ENCODE peak calls at places on chromosomes 13 and 19, in seven cellular contexts. L is right lobe of liver, N is A549, P is astrocyte of the cerebellum, V is AG10803, Y is GM12865, C is stomach. Z is an unnamed sample.

GRCh38 chr13:101007245-101007644 is 332.6 kb upstream of the TMTC4 start:
- DNase-seq in L (no peak), N (no peak), P (no peak), V (no peak), Y (no peak), C (no peak), Z (no peak)

GRCh38 chr13:97030705-97031452 is 36.6 kb upstream of the OXGR1 start:
- DNase-seq in L (no peak), N (peak), P (peak), V (peak), Y (peak), C (no peak), Z (no peak)

GRCh38 chr13:43397110-43397509 is 373.7 kb downstream of the DNAJC15 start:
- DNase-seq in L (no peak), N (no peak), P (peak), V (peak), Y (no peak), C (no peak), Z (peak)

GRCh38 chr13:109647046-109647445 is 139.3 kb downstream of the IRS2 start:
- DNase-seq in L (no peak), N (no peak), P (no peak), V (peak), Y (no peak), C (no peak), Z (no peak)

GRCh38 chr13:30364876-30365275 is 57.4 kb upstream of the UBE2L5 start:
- DNase-seq in L (no peak), N (no peak), P (no peak), V (peak), Y (no peak), C (no peak), Z (no peak)

GRCh38 chr13:67231481-67231940 is 1.4 kb upstream of the PCDH9 start:
- DNase-seq in L (no peak), N (no peak), P (no peak), V (no peak), Y (no peak), C (no peak), Z (no peak)

GRCh38 chr13:53490732-53491131 is 462.1 kb downstream of the OLFM4 start:
- DNase-seq in L (no peak), N (no peak), P (no peak), V (no peak), Y (no peak), C (no peak), Z (no peak)

GRCh38 chr19:7729211-7729610 is 2.7 kb downstream of the CLEC4G start:
- DNase-seq in L (peak), N (no peak), P (no peak), V (no peak), Y (no peak), C (no peak), Z (no peak)

DNA sequence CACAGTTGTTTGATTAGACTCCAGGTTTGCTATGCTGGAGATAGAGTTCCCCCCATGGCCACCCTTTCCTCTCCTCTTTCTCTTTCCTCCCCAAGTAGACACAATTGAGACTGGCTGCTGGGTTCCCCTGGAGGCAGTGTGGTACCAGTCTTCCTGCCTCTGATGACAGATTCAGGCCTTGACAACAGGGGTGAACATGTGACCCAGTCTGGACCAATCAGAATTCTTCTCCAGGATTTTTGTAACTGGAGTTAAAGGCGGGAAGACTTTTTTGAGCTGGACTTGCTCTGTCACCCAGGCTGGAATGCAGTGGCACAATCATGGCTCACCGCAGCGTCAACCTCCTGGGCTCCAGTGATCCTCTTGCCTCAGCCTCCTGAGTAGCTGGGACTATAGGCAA is 48.7 kb downstream of the CCNE1 start:
- DNase-seq in L (peak), N (no peak), P (no peak), V (no peak), Y (peak), C (no peak), Z (no peak)
- TF ChIP-seq CTCF in L (no peak), N (no peak), P (no peak), V (no peak), Y (no peak), C (no peak), Z (no peak)

GRCh38 chr19:9073806-9074205 is 13.1 kb upstream of the OR1M1 start:
- DNase-seq in L (no peak), N (no peak), P (no peak), V (no peak), Y (no peak), C (no peak), Z (no peak)

GRCh38 chr19:9070066-9070465 is 16.8 kb upstream of the OR1M1 start:
- DNase-seq in L (no peak), N (no peak), P (no peak), V (no peak), Y (no peak), C (no peak), Z (no peak)

GRCh38 chr19:9078651-9079050 is 8.2 kb upstream of the OR1M1 start:
- DNase-seq in L (no peak), N (no peak), P (no peak), V (no peak), Y (no peak), C (no peak), Z (no peak)

GRCh38 chr19:9076886-9077285 is 10.0 kb upstream of the OR1M1 start:
- DNase-seq in L (no peak), N (no peak), P (no peak), V (no peak), Y (no peak), C (no peak), Z (no peak)

DNA sequence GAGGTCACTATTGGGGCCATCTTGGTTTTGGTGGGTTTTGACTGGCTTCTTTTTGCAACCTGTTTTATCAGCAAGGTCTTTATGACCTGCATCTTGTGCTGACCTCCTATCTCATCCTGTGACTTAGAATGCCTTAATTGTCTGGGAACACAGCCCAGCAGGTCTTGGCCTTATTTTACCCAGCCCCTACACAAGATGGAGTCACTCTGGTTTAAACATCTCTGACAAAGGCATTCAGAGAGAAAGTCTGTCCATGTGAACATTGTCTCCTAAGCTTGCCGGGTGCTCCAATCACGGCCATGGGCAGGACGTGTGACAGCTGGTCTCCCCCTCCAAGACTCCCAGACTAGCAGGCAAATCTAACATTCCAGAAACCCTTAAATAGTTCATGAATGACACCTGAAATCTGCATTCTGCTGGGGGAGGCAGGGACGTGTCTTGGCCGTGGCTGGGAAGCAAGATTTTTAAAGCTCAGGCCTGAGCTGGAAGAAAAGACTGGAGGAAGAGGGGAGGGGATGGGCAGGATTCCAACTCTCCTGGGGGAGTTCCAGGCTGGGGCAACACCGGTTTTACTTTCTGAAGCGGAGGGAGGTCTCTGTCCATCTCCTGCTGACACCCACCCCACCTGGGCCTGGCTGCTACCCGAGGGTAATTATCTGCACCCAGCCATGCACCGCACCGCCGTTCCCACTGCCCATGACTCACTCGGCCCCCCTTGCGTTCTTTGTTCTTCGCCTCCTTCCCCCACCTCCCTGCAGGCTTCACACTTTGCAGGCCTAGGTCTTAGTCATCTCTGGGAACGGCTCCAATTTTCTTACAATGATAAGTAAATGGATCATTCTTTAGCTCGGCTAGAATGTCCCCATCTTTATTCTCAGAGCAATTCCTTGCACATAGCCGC is 11.5 kb upstream of the OR1M1 start:
- DNase-seq in L (no peak), N (peak), P (peak), V (peak), Y (no peak), C (peak), Z (peak)
- H3K4me3 ChIP-seq in L (no peak), N (no peak), P (no peak), V (no peak), Y (no peak), C (no peak), Z (no peak)

GRCh38 chr19:42132030-42132628 is at the start of gene POU2F2:
- DNase-seq in L (peak), N (no peak), P (no peak), V (no peak), Y (peak), C (peak), Z (no peak)

GRCh38 chr19:42131149-42132029 is 857 bp downstream of the POU2F2 start:
- DNase-seq in L (no peak), N (no peak), P (no peak), V (no peak), Y (peak), C (no peak), Z (no peak)

GRCh38 chr19:42126565-42126964 is 5.7 kb downstream of the POU2F2 start:
- DNase-seq in L (no peak), N (no peak), P (no peak), V (no peak), Y (peak), C (no peak), Z (no peak)

GRCh38 chr19:42130254-42130573 is 2.0 kb downstream of the POU2F2 start:
- DNase-seq in L (no peak), N (no peak), P (no peak), V (no peak), Y (no peak), C (no peak), Z (no peak)

DNA sequence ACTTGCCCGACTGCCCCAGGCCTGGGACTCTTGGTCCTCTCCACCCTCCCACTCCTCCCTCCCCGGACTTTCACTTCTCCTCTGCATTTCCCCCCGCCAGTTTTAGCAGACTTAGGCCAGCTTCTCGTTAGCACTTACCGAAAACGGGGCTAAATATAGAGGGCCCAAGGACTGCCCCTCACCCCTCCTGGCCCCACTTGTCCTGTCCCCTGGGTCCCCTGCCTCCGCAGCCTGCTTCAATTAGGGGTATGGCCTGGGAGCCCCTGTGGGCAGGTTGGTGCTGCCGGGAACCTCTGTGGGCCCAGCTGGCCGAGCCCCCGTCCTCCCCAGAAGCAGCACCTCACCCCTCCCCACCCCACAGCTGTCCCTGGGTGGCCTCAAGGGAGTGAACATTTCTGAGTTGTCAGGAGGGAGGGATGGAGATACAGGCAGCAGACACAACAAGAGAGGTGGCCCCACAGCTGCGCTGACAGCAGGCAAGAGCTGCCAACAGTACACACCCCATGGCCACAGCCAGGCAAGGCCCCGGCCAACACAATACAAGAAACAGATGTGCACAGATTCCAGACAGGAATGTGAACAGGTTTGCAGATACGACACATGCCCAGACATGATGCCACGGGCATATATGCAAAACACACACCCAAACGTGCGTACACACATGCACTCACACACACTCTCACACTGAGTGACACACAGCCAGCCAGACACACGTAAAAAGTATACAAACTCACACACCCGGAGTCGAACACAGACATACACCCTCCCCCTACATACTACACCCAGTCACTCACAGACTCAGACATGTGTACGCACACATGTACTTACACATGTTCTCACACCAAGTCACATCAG is 2.6 kb downstream of the POU2F2 start:
- DNase-seq in L (no peak), N (no peak), P (no peak), V (peak), Y (peak), C (peak), Z (no peak)
- TF ChIP-seq CTCF in L (no peak), N (no peak), P (no peak), V (no peak), Y (no peak), C (no peak), Z (no peak)

GRCh38 chr19:50723735-50724521 is 764 bp downstream of the CLEC11A start:
- DNase-seq in L (no peak), N (no peak), P (no peak), V (no peak), Y (no peak), C (no peak), Z (no peak)

GRCh38 chr19:50723069-50723468 is at the start of gene CLEC11A:
- DNase-seq in L (no peak), N (no peak), P (no peak), V (peak), Y (no peak), C (no peak), Z (no peak)

GRCh38 chr19:50721441-50722137 is 1.6 kb upstream of the CLEC11A start:
- DNase-seq in L (no peak), N (no peak), P (no peak), V (no peak), Y (no peak), C (no peak), Z (no peak)

GRCh38 chr19:50720921-50721291 is 1.3 kb upstream of the SHANK1 start:
- DNase-seq in L (no peak), N (no peak), P (no peak), V (peak), Y (no peak), C (no peak), Z (no peak)

DNA sequence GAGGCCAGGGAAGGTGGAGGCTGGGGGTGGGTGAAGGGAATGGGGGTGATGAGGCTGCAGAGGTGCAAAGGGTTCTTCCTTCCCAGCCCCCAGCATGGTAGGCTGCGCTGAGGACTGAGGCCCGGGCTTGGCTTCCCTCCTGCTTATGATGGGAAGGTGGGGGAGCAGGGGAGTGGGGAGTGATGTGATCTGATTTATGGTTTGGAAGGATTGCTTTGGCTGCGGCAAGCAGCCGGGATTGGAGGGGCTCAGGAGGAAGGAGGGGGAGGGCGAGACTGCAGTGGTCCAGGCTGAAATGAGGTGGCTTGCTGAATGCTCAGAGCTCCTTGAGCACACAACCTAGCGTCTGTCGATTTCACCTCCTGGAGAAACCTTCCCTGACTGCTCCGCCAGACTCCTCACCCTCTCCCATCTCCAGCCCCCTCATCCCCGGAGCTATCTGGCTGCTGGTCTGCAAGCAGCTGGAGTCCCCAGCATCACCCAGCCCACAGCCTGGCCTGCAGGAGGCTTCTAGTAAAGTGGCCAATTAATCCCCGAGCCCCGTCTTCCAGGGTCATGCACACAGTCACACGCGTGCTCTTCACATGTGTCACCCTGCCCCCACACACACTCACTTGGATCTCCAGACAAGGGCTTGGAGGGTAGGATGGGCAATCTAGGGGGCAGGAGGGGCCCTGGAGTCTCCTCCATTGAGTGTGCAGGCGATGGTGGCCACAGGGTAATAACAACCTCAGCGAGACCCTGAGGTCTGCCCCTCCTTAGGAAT is 733 bp upstream of the CLEC11A start:
- DNase-seq in L (no peak), N (no peak), P (no peak), V (peak), Y (no peak), C (no peak), Z (no peak)
- H3K4me3 ChIP-seq in L (no peak), N (no peak), P (no peak), V (peak), Y (no peak), C (peak), Z (peak)

GRCh38 chr19:19642506-19643157 is 825 bp downstream of the GMIP start:
- DNase-seq in L (no peak), N (peak), P (no peak), V (peak), Y (peak), C (no peak), Z (no peak)

GRCh38 chr19:19647037-19647835 is 3.8 kb upstream of the GMIP start:
- DNase-seq in L (no peak), N (no peak), P (no peak), V (no peak), Y (no peak), C (no peak), Z (no peak)

GRCh38 chr19:19644054-19644388 is 564 bp upstream of the GMIP start:
- DNase-seq in L (no peak), N (no peak), P (no peak), V (no peak), Y (no peak), C (no peak), Z (no peak)

GRCh38 chr19:19645233-19645870 is 1.9 kb upstream of the GMIP start:
- DNase-seq in L (no peak), N (no peak), P (no peak), V (no peak), Y (no peak), C (no peak), Z (no peak)

DNA sequence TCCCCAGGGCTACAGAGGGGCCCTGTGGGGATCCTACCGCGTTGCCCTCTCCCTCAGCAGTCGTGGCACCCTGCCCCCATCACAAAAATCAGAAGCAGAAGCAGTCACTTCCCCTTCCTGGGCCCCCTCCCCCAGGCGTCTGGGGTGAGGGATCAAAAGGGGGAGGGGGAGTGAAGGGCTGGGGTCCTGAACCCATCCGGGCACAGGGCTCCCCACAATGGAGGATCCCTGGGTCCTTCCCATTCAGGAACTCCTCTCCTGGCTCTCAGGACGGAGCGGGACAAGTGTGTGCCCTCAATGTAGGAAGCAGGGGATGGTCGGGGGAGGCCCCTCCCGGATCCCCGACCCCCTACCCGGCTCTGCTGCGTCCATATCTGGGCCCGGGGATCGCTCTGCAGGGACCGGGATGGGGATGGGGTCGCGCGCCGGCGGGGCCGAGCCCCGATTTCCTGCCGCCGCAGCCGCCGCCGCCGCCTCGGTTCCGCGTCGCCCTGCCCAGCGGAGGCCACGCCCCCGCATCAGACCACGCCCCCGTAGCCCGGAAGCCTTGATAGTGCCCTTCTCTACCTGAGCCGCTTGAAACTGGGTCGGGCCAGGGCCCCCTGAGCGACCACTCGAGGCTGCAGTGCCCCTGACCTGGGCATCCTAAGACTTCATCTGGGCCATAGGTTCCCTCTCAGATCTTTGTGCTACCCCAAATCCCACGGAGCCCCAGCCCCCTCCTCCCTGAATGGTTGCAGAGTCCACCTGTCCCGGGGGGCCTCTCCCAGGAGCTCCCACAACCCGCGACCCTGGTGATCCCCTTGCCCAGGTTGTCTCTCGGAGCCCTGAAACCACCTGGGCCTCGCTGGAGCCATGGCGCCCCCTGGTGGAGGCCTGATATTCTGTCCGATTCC is at the start of gene GMIP:
- DNase-seq in L (peak), N (peak), P (no peak), V (peak), Y (peak), C (peak), Z (no peak)
- TF ChIP-seq CTCF in L (peak), N (peak), P (peak), V (peak), Y (peak), C (no peak), Z (peak)

DNA sequence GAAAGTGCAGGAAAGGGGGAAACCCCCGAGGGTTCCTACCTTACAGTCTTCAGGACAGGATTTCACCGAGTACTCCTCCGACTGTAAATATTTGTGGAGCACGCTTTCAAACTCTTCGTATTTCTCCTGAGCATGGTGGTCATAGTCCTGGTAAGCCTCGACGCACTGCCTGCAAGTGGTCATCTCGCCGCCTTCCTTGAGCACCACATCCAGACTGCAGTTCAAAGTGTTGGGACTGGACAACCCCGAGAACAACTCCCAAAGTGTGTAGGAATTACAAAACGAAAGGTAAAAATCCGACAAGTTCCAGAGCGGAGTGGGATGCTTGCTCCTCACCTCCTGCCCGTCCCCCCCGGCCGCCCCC is 349.7 kb downstream of the LIG4 start:
- DNase-seq in L (no peak), N (no peak), P (no peak), V (no peak), Y (no peak), C (no peak), Z (no peak)
- H3K4me3 ChIP-seq in L (no peak), N (peak), P (peak), V (peak), Y (no peak), C (peak), Z (peak)